ENCODE peak calls at places on chromosomes 7 and 10, in eight cellular contexts. I, H, U, E, J, K, N and Y are unnamed samples. For H3K27me3, the result is how much of the 10 kb centered on the place peaks cover.

GRCh38 chr7:140312141-140312846 is 86.0 kb downstream of the SLC37A3 start:
- DNase-seq in I (no peak), H (no peak), U (no peak), E (no peak), J (no peak), K (no peak), N (no peak), Y (no peak)

GRCh38 chr10:79331226-79331625 is 16.0 kb upstream of the PPIF start:
- DNase-seq in I (no peak), H (no peak), U (no peak), E (no peak), J (no peak), K (no peak), N (no peak), Y (no peak)

GRCh38 chr7:45190406-45191165 is 33.0 kb downstream of the RAMP3 start:
- DNase-seq in I (no peak), H (peak), U (no peak), E (peak), J (no peak), K (no peak), N (no peak), Y (peak)

GRCh38 chr7:29385214-29385613 is 178.4 kb upstream of the PRR15 start:
- DNase-seq in I (peak), H (no peak), U (no peak), E (no peak), J (no peak), K (no peak), N (no peak), Y (no peak)

GRCh38 chr10:106189254-106189653 is 975.3 kb downstream of the SORCS1 start:
- DNase-seq in I (no peak), H (peak), U (no peak), E (peak), J (no peak), K (no peak), N (no peak), Y (peak)

GRCh38 chr7:115724400-115725056 is 306.0 kb downstream of the TFEC start:
- DNase-seq in I (no peak), H (no peak), U (no peak), E (no peak), J (no peak), K (no peak), N (no peak), Y (no peak)

GRCh38 chr7:36082910-36083309 is 70.1 kb upstream of the EEPD1 start:
- DNase-seq in I (no peak), H (no peak), U (no peak), E (no peak), J (no peak), K (peak), N (no peak), Y (no peak)

GRCh38 chr7:102204212-102204611 is 82.5 kb upstream of the SH2B2 start:
- DNase-seq in I (no peak), H (no peak), U (no peak), E (no peak), J (no peak), K (no peak), N (no peak), Y (no peak)

GRCh38 chr10:128314691-128315090 is 188.5 kb upstream of the MKI67 start:
- DNase-seq in I (no peak), H (no peak), U (no peak), E (no peak), J (no peak), K (no peak), N (no peak), Y (no peak)

GRCh38 chr7:13850185-13850752 is 139.2 kb downstream of the ETV1 start:
- DNase-seq in I (no peak), H (peak), U (peak), E (no peak), J (peak), K (peak), N (no peak), Y (no peak)

GRCh38 chr7:100190059-100190711 is 12.5 kb downstream of the STAG3 start:
- DNase-seq in I (no peak), H (no peak), U (peak), E (no peak), J (no peak), K (peak), N (no peak), Y (peak)

GRCh38 chr10:132485391-132485790 is 52.2 kb upstream of the INPP5A start:
- DNase-seq in I (no peak), H (no peak), U (no peak), E (no peak), J (no peak), K (no peak), N (no peak), Y (no peak)

GRCh38 chr7:103613655-103614642 is 167.9 kb upstream of the SLC26A5 start:
- DNase-seq in I (no peak), H (no peak), U (no peak), E (no peak), J (no peak), K (peak), N (no peak), Y (no peak)

GRCh38 chr7:157738064-157738460 is 401.3 kb downstream of the DNAJB6 start:
- DNase-seq in I (no peak), H (no peak), U (no peak), E (no peak), J (no peak), K (no peak), N (no peak), Y (no peak)

GRCh38 chr7:95800787-95801186 is 28.4 kb downstream of the DYNC1I1 start:
- DNase-seq in I (no peak), H (no peak), U (no peak), E (no peak), J (no peak), K (no peak), N (no peak), Y (no peak)

GRCh38 chr10:87956055-87956454 is 92.6 kb downstream of the PTEN start:
- DNase-seq in I (no peak), H (no peak), U (no peak), E (no peak), J (no peak), K (no peak), N (no peak), Y (no peak)

GRCh38 chr10:79239275-79239779 is 107.9 kb upstream of the PPIF start:
- DNase-seq in I (no peak), H (peak), U (no peak), E (no peak), J (peak), K (peak), N (no peak), Y (peak)

GRCh38 chr7:142880886-142881505 is 4.5 kb downstream of the TRPV6 start:
- DNase-seq in I (no peak), H (peak), U (peak), E (peak), J (no peak), K (peak), N (peak), Y (peak)

GRCh38 chr10:42367532-42368230 is 270.7 kb downstream of the ZNF33B start:
- DNase-seq in I (peak), H (peak), U (no peak), E (no peak), J (peak), K (peak), N (peak), Y (peak)

GRCh38 chr10:77501846-77502251 is 135.8 kb downstream of the KCNMA1 start:
- DNase-seq in I (no peak), H (no peak), U (no peak), E (no peak), J (no peak), K (no peak), N (no peak), Y (no peak)

GRCh38 chr7:351681-352480 is 61.9 kb downstream of the FOXL3 start:
- DNase-seq in I (no peak), H (peak), U (no peak), E (no peak), J (no peak), K (no peak), N (no peak), Y (no peak)

GRCh38 chr7:52586704-52587103 is 448.7 kb upstream of the POM121L12 start:
- DNase-seq in I (no peak), H (no peak), U (no peak), E (no peak), J (no peak), K (no peak), N (no peak), Y (no peak)

GRCh38 chr7:31875424-31875823 is 188.4 kb downstream of the PPP1R17 start:
- DNase-seq in I (no peak), H (no peak), U (no peak), E (no peak), J (no peak), K (no peak), N (no peak), Y (peak)

GRCh38 chr7:21766218-21766617 is 179.5 kb downstream of the CDCA7L start:
- DNase-seq in I (no peak), H (no peak), U (no peak), E (no peak), J (no peak), K (no peak), N (no peak), Y (no peak)

GRCh38 chr7:29084832-29085231 is 61.5 kb downstream of the CPVL start:
- DNase-seq in I (no peak), H (no peak), U (no peak), E (no peak), J (no peak), K (no peak), N (no peak), Y (no peak)

GRCh38 chr10:60170250-60170649 is 219.4 kb downstream of the ANK3 start:
- DNase-seq in I (no peak), H (no peak), U (no peak), E (no peak), J (no peak), K (no peak), N (no peak), Y (no peak)

GRCh38 chr10:836782-837181 is 94.7 kb downstream of the LARP4B start:
- DNase-seq in I (no peak), H (no peak), U (no peak), E (no peak), J (no peak), K (no peak), N (no peak), Y (no peak)

GRCh38 chr10:68088744-68089143 is 13.7 kb upstream of the HERC4 start:
- DNase-seq in I (no peak), H (no peak), U (no peak), E (no peak), J (no peak), K (no peak), N (no peak), Y (no peak)

GRCh38 chr10:68086011-68086410 is 10.9 kb upstream of the HERC4 start:
- DNase-seq in I (no peak), H (no peak), U (no peak), E (no peak), J (no peak), K (no peak), N (no peak), Y (no peak)

GRCh38 chr10:68086910-68087309 is 11.8 kb upstream of the HERC4 start:
- DNase-seq in I (no peak), H (no peak), U (no peak), E (no peak), J (no peak), K (no peak), N (no peak), Y (no peak)

GRCh38 chr10:68087338-68088029 is 12.4 kb upstream of the HERC4 start:
- DNase-seq in I (no peak), H (no peak), U (no peak), E (no peak), J (no peak), K (no peak), N (no peak), Y (no peak)

GRCh38 chr10:68088030-68088396 is 12.9 kb upstream of the HERC4 start:
- DNase-seq in I (no peak), H (no peak), U (no peak), E (no peak), J (no peak), K (no peak), N (no peak), Y (no peak)
- H3K4me3 ChIP-seq in I (no peak), H (no peak), U (no peak), E (no peak), J (no peak), K (no peak), N (no peak), Y (no peak)

GRCh38 chr10:130136214-130137076 is at the start of gene GLRX3:
- DNase-seq in I (peak), H (peak), U (peak), E (peak), J (peak), K (peak), N (peak), Y (peak)
- TF ChIP-seq POLR2A in I (peak), H (peak), U (no peak), E (no peak), J (peak), K (peak), N (peak), Y (no peak)

DNA sequence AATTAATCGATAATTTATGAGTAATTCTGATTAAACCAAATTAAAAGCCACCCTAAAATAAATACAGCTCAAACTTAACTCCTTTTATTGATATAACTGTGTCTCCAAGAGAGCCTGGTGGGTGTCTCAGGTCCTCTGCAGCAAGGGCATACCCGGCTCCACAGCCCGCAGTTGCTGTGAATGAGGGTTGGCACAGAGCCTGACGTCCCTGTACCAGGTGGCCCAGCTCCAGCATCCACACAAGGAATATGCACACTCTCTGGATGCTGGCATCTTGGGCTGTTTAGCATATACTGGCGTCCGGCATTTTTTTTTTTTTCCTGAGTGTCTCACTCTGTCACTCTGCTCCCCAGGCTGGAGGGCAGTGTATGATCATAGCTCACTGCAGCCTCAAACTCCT is 72.4 kb upstream of the C1QL3 start:
- DNase-seq in I (no peak), H (no peak), U (no peak), E (no peak), J (no peak), K (no peak), N (no peak), Y (no peak)
- H3K27me3 ChIP-seq in I (under half), H (under half), U (under half), E (under half), J (under half), K (under half), N (under half), Y (under half)

DNA sequence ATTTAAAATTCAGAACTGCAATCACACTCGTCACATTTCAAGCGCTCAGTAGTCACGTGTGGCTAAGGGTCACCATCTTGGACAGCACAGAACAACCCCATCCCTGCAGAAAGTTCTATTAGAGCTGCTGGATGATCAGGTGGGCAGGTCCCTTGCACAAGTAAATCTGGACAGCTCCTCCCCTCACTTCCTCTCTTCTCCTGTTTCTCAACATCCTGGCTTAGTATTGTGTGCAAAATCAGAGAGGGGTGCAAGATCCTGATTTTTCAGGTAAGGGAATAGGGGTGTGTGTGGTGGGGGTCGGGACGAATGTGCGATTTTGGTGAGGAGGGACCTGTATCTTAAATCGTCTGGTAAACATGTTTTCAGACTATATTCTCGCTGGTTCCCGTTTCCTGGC is at the start of gene GIMAP4:
- DNase-seq in I (no peak), H (no peak), U (no peak), E (no peak), J (no peak), K (no peak), N (no peak), Y (peak)
- H3K4me3 ChIP-seq in I (peak), H (peak), U (no peak), E (peak), J (peak), K (no peak), N (peak), Y (peak)

GRCh38 chr10:102643346-102644065 is 773 bp upstream of the TRIM8 start:
- DNase-seq in I (no peak), H (peak), U (peak), E (peak), J (peak), K (peak), N (peak), Y (peak)
- TF ChIP-seq POLR2A in I (peak), H (no peak), U (peak), E (no peak), J (no peak), K (no peak), N (peak), Y (peak)

DNA sequence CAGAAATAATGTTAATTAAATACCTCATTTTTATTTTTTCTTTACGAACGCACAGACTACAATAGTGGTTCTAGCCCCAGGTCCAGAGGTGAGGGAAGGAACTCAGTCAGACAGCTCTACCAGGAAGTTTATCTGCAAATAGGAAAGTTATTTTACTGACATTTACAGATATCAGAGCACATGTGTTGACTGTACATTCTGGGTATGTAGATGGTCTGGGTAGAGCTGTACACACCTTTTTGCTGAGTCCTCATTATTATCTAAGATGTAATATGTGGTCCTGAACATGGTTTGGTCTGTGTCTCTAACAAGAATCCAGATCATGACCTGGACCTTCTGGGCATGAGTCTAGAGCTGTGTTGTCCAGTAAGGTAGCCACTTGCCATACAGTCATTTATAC is 74.6 kb upstream of the KIF5B start:
- DNase-seq in I (no peak), H (no peak), U (no peak), E (no peak), J (no peak), K (no peak), N (no peak), Y (no peak)
- H3K27me3 ChIP-seq in I (under half), H (under half), U (under half), E (under half), J (under half), K (under half), N (under half), Y (under half)

DNA sequence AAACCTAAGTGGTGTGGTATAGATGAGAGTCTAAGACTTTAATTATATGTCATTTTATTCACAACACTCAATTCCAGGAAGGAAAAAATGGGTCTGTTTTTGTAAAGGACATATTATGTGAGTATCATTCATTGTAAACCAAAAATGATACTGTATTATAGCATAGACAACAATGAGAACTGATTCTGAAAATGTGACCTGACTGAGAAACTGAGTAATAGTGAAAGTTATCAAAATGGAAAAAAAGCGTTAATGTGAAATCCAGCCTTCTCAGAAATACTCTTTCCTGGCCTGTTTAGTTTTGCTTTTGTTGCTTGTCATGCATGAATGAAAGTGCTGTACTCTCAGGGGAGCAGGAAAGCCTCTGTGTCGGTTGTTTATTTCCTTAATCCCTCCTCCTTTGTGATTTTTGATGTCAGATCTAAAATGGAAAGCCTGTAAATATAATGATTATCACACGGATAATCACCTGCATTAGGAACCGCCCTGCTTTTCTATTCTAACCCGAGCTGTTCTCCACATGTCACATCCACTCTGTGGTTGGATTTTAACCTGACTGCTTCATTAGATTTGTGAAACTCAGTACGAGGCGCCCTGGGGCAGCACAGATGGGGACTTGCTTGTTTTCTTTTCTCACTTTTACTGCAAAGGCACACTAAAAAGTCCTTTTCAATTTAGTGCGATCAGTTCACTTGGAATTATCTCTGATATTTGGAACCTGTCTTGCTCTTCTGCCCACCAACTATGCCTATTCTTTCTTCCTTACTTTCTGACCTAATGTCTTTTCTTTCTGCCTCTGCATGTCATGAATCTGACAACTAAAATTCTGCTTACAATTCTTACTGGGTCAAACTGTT is 240.9 kb upstream of the KAT6B start:
- DNase-seq in I (no peak), H (peak), U (no peak), E (no peak), J (no peak), K (no peak), N (no peak), Y (peak)
- H3K4me3 ChIP-seq in I (peak), H (peak), U (no peak), E (no peak), J (no peak), K (no peak), N (no peak), Y (no peak)

GRCh38 chr7:5425507-5426225 is 2.0 kb upstream of the TNRC18 start:
- DNase-seq in I (no peak), H (peak), U (no peak), E (peak), J (peak), K (peak), N (peak), Y (peak)
- TF ChIP-seq POLR2A in I (peak), H (peak), U (peak), E (peak), J (peak), K (peak), N (peak), Y (peak)

GRCh38 chr10:100636848-100637553 is 101.3 kb downstream of the HIF1AN start:
- DNase-seq in I (no peak), H (no peak), U (no peak), E (no peak), J (no peak), K (peak), N (no peak), Y (no peak)
- H3K27me3 ChIP-seq in I (under half), H (under half), U (under half), E (under half), J (under half), K (under half), N (under half), Y (under half)

GRCh38 chr7:80602007-80602406 is 36.4 kb upstream of the CD36 start:
- DNase-seq in I (no peak), H (no peak), U (no peak), E (no peak), J (no peak), K (no peak), N (no peak), Y (no peak)
- H3K4me3 ChIP-seq in I (no peak), H (no peak), U (no peak), E (no peak), J (no peak), K (no peak), N (no peak), Y (no peak)